ENCODE peak calls at places on chromosomes 12 and 14, in five cellular contexts. Z is cardiac muscle cell; R is effector memory CD4-positive, alpha-beta T cell; O is small intestine; I is Panc1. S is an unnamed sample. For H3K9me3, the result is how much of the 10 kb centered on the place peaks cover.

GRCh38 chr14:100591453-100592371 is 4.5 kb upstream of the BEGAIN start:
- DNase-seq in O (no peak), Z (no peak), I (no peak), R (no peak), S (no peak)

GRCh38 chr14:88420187-88420586 is 34.7 kb downstream of the SPATA7 start:
- DNase-seq in I (no peak), Z (no peak), O (no peak), R (no peak), S (no peak)

GRCh38 chr14:78455896-78456435 is 285.8 kb downstream of the NRXN3 start:
- DNase-seq in Z (no peak), O (no peak), I (no peak), R (no peak), S (no peak)

GRCh38 chr12:105278043-105278697 is 42.2 kb upstream of the APPL2 start:
- DNase-seq in Z (no peak), O (peak), R (no peak), I (no peak), S (no peak)

GRCh38 chr14:104870368-104871144 is 5.5 kb downstream of the CEP170B start:
- DNase-seq in O (no peak), I (no peak), R (no peak), Z (peak), S (peak)

GRCh38 chr12:12384601-12385321 is 27.9 kb downstream of the BORCS5 start:
- DNase-seq in Z (peak), O (peak), R (peak), I (no peak), S (no peak)

GRCh38 chr12:122123761-122124145 is 45.2 kb downstream of the MLXIP start:
- DNase-seq in I (no peak), O (no peak), R (no peak), Z (no peak), S (no peak)

GRCh38 chr12:26198742-26199141 is 3.4 kb downstream of the SSPN start:
- DNase-seq in O (no peak), Z (no peak), R (no peak), I (no peak), S (no peak)

GRCh38 chr14:99231850-99232401 is 40.1 kb downstream of the BCL11B start:
- DNase-seq in Z (peak), R (no peak), I (no peak), O (no peak), S (no peak)

GRCh38 chr14:58354817-58355216 is 40.9 kb upstream of the TOMM20L start:
- DNase-seq in R (no peak), O (no peak), Z (no peak), I (no peak), S (no peak)

GRCh38 chr12:52058631-52059324 is 7.5 kb downstream of the NR4A1 start:
- DNase-seq in Z (no peak), R (no peak), I (no peak), O (no peak), S (no peak)

GRCh38 chr12:26116829-26117228 is 8.0 kb downstream of the BHLHE41 start:
- DNase-seq in O (no peak), I (no peak), Z (no peak), R (no peak), S (no peak)

GRCh38 chr12:124543591-124544310 is 23.7 kb downstream of the NCOR2 start:
- DNase-seq in R (no peak), I (no peak), O (no peak), Z (no peak), S (no peak)

GRCh38 chr12:122435186-122435585 is 12.7 kb upstream of the CLIP1 start:
- DNase-seq in O (no peak), I (no peak), R (no peak), Z (no peak), S (no peak)

GRCh38 chr12:52244615-52244994 is 11.6 kb downstream of the KRT7 start:
- DNase-seq in O (no peak), Z (no peak), I (no peak), R (no peak), S (no peak)

GRCh38 chr12:25995906-25996305 is 37.4 kb downstream of the RASSF8 start:
- DNase-seq in I (no peak), O (no peak), R (no peak), Z (no peak), S (no peak)

GRCh38 chr12:116186482-116187157 is 90.9 kb downstream of the MED13L start:
- DNase-seq in Z (no peak), O (peak), I (no peak), R (no peak), S (no peak)

GRCh38 chr12:128729628-128730121 is 94.1 kb downstream of the SLC15A4 start:
- DNase-seq in R (no peak), Z (no peak), O (peak), I (no peak), S (no peak)

GRCh38 chr14:96267336-96267735 is 11.3 kb downstream of the BDKRB1 start:
- DNase-seq in I (no peak), O (no peak), R (no peak), Z (peak), S (no peak)

GRCh38 chr12:98578821-98579220 is 14.7 kb upstream of the SLC25A3 start:
- DNase-seq in I (no peak), R (no peak), O (peak), Z (no peak), S (no peak)

GRCh38 chr14:104819361-104819771 is 18.5 kb downstream of the ZBTB42 start:
- DNase-seq in Z (no peak), O (no peak), I (no peak), R (no peak), S (no peak)

GRCh38 chr12:21502164-21502496 is 541 bp downstream of the GOLT1B start:
- DNase-seq in I (no peak), O (peak), R (no peak), Z (peak), S (peak)

GRCh38 chr12:26845057-26845666 is 12.2 kb upstream of the ITPR2 start:
- DNase-seq in I (peak), Z (peak), O (peak), R (no peak), S (no peak)

GRCh38 chr14:75484711-75485429 is 37.4 kb upstream of the BATF start:
- DNase-seq in O (no peak), Z (no peak), R (no peak), I (no peak), S (no peak)

GRCh38 chr12:90323217-90323616 is 614.6 kb upstream of the ATP2B1 start:
- DNase-seq in Z (no peak), I (no peak), R (no peak), O (no peak), S (no peak)

GRCh38 chr14:55545779-55546178 is 34.2 kb upstream of the KTN1 start:
- DNase-seq in Z (no peak), R (no peak), I (no peak), O (no peak), S (no peak)

GRCh38 chr12:76303989-76304460 is 44.2 kb downstream of the BBS10 start:
- DNase-seq in O (no peak), I (no peak), Z (no peak), R (no peak), S (no peak)

GRCh38 chr12:94033112-94033511 is 115.3 kb upstream of the PLXNC1 start:
- DNase-seq in O (no peak), R (no peak), Z (no peak), I (no peak), S (no peak)

GRCh38 chr12:109897029-109897428 is 3.0 kb upstream of the TCHP start:
- DNase-seq in O (no peak), R (no peak), I (no peak), Z (no peak), S (no peak)

GRCh38 chr12:63400746-63401145 is 249.7 kb upstream of the AVPR1A start:
- DNase-seq in O (peak), Z (no peak), R (no peak), I (no peak), S (no peak)

GRCh38 chr14:101587403-101587998 is 26.2 kb downstream of the DIO3 start:
- DNase-seq in O (no peak), I (no peak), R (no peak), Z (no peak), S (no peak)

GRCh38 chr12:98758331-98758730 is 113.2 kb downstream of the APAF1 start:
- DNase-seq in Z (no peak), R (no peak), I (no peak), O (no peak), S (no peak)

GRCh38 chr14:80901260-80901659 is 40.3 kb downstream of the CEP128 start:
- DNase-seq in Z (no peak), I (no peak), O (no peak), R (no peak), S (no peak)

GRCh38 chr12:22318122-22318737 is 16.3 kb downstream of the ST8SIA1 start:
- DNase-seq in Z (no peak), O (no peak), I (no peak), R (no peak), S (no peak)

GRCh38 chr12:34604631-34605509 is 582.6 kb downstream of the ALG10 start:
- DNase-seq in R (no peak), O (no peak), I (no peak), Z (no peak), S (no peak)

GRCh38 chr12:34605955-34606748 is 583.9 kb downstream of the ALG10 start:
- DNase-seq in O (no peak), I (no peak), R (no peak), Z (no peak), S (no peak)

GRCh38 chr12:34605510-34605887 is 583.2 kb downstream of the ALG10 start:
- DNase-seq in O (no peak), Z (no peak), R (no peak), I (no peak), S (peak)

GRCh38 chr12:34607520-34608195 is 585.4 kb downstream of the ALG10 start:
- DNase-seq in R (no peak), O (no peak), I (no peak), Z (no peak), S (peak)

DNA sequence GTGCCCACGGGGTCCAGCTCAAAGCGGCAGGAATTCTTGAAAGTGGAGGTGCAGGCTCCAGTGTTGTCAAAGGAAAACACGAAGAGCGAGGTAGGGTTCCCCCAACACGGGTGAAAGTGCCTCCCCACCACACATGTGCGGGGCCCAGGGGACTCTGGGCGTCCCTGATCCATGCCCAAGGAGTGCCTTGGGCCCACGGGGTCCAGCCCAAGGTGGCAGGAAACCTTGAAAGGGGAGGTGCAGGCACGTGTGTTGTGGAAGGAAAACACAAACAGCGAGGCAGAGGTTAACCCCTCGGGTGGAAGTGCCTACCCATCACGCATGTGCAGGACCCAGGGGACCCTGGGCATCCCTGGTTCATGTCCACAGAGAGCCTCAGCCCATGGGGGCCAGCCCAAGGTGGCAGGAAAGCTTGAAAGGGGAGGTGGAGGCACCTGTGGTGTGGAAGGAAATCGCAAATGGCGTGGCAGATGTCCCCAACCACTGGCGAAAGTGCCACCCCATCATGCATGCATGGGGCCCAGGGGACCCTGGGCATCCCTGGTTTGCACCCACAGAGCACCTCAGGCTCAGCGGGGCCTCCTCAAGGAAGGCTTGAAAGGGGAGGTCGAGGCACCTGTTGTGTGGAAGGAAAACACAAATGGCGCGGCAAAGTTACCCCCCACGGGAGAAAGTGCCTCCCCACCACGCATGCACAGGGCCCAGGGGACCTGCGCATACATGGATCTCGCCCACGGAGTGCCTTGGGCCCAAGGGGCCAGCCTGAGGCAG is 584.6 kb downstream of the ALG10 start:
- DNase-seq in I (no peak), O (no peak), R (no peak), Z (no peak), S (no peak)
- H3K9me3 ChIP-seq in I (under half), O (under half), R (under half), Z (under half), S (under half)

GRCh38 chr12:1906579-1906978 is 11.9 kb downstream of the CACNA2D4 start:
- DNase-seq in I (no peak), Z (no peak), R (no peak), O (no peak), S (no peak)
- H3K9me3 ChIP-seq in I (under half), Z (under half), R (under half), O (under half), S (under half)

DNA sequence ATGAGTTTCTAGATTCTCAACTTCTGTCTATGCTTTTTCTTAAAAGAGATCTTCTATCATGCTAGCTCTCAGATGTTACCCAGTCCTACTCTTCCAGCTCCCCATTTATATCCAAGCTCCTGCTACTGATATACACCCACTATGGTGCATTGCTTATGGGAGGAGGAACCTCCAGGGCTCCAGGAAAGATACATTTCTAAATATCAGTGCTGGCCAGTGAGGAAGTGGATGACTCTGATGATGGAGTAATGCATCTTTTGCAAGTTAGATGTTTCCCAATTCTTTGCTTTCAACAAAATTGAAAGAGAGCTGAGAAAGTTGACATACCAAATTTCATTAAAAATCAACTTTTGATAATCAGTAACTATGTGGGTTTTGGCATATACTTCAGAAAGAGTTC is 105.7 kb upstream of the RESF1 start:
- DNase-seq in I (no peak), R (no peak), Z (no peak), O (no peak), S (no peak)
- H3K9me3 ChIP-seq in I (under half), R (under half), Z (under half), O (under half), S (under half)

GRCh38 chr12:54465857-54466499 is 7.4 kb downstream of the GTSF1 start:
- DNase-seq in O (no peak), Z (no peak), I (no peak), R (no peak), S (no peak)
- H3K9me3 ChIP-seq in O (under half), Z (under half), I (under half), R (under half), S (under half)

DNA sequence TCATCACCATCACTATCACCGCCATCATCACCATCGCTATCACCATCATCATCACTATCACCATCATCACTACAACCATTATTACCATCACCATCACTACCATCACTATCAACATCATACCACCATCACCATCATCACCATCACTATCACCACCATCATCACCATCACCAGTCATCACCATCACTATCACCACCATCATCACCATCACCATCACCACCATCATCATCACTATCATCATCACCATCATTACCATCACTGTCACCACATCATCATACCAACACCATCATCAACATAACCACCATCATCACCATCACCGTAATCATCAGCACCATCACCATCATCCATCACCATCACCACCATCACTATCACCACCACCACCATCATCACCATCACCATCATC is 213.8 kb downstream of the ALG10 start:
- DNase-seq in O (no peak), R (no peak), Z (no peak), I (no peak), S (no peak)
- H3K9me3 ChIP-seq in O (under half), R (under half), Z (under half), I (under half), S (under half)

GRCh38 chr14:70489579-70490175 is 37.7 kb downstream of the ADAM21 start:
- DNase-seq in R (no peak), O (no peak), I (no peak), Z (no peak), S (no peak)
- H3K9me3 ChIP-seq in R (under half), O (under half), I (under half), Z (under half), S (under half)

GRCh38 chr12:34349673-34349961 is 327.3 kb downstream of the ALG10 start:
- DNase-seq in O (no peak), R (no peak), I (no peak), Z (no peak), S (no peak)

GRCh38 chr12:34348064-34348463 is 325.8 kb downstream of the ALG10 start:
- DNase-seq in I (no peak), R (no peak), O (no peak), Z (no peak), S (no peak)

GRCh38 chr12:34352098-34352497 is 329.8 kb downstream of the ALG10 start:
- DNase-seq in O (no peak), Z (no peak), I (no peak), R (no peak), S (no peak)

GRCh38 chr12:34348836-34349672 is 326.8 kb downstream of the ALG10 start:
- DNase-seq in R (no peak), O (no peak), Z (no peak), I (no peak), S (no peak)

GRCh38 chr12:34350092-34351041 is 328.1 kb downstream of the ALG10 start:
- DNase-seq in R (no peak), Z (no peak), O (no peak), I (no peak), S (no peak)
- H3K9me3 ChIP-seq in R (under half), Z (under half), O (under half), I (under half), S (under half)

GRCh38 chr14:89667983-89668382 is 250.9 kb upstream of the FOXN3 start:
- DNase-seq in Z (peak), I (no peak), R (no peak), O (no peak), S (no peak)
- H3K9me3 ChIP-seq in Z (under half), I (under half), R (under half), O (under half), S (under half)

DNA sequence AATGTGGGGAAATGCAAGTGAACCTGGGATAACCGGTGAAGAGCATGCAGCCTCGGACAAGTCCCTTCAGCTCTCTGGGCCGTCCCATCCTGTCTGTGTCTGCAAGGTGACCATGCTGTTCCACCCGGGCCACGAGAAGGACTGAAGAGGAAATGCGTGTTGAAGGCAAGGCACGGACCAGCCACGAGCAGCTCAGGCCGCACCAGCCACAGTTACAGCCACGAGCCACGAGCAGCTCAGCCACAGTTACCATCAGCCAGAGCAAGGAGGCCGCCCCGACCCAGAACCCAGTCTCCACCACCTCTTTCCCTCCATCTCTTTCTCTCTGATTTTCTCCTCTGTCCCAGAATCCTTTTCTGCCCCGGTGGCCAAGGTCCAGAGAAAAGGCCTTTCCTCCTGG is 18.8 kb upstream of the GALNT9 start:
- DNase-seq in I (no peak), Z (no peak), R (no peak), O (no peak), S (no peak)
- H3K9me3 ChIP-seq in I (under half), Z (under half), R (under half), O (under half), S (under half)

GRCh38 chr12:34303091-34303870 is 281.0 kb downstream of the ALG10 start:
- DNase-seq in I (no peak), R (no peak), O (no peak), Z (no peak), S (no peak)

GRCh38 chr12:34306133-34306830 is 284.0 kb downstream of the ALG10 start:
- DNase-seq in I (no peak), O (no peak), R (no peak), Z (no peak), S (no peak)

GRCh38 chr12:34304546-34304945 is 282.2 kb downstream of the ALG10 start:
- DNase-seq in R (no peak), O (no peak), I (no peak), Z (no peak), S (no peak)

GRCh38 chr12:34304001-34304400 is 281.7 kb downstream of the ALG10 start:
- DNase-seq in Z (no peak), O (no peak), I (no peak), R (no peak), S (no peak)

DNA sequence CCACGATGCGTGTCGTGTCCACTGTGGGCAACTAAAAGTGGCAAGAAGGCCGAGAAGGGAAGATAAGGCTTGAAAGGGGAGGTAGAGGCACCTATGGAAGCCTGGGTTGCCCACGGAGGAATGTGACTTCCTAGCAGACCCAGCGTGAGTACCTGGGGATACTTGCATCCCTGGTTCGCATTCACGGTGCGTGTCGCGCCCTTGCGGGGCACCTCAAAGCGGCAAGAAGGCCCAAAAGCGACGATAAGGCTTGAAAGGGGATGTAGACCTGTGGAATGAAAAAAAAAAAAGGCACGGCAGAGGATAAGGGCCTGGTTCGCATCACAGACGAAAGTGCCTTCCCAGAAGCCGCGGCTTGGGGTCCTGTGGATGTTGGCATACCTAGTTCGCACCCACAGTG is 282.9 kb downstream of the ALG10 start:
- DNase-seq in O (no peak), Z (no peak), I (no peak), R (no peak), S (no peak)
- H3K9me3 ChIP-seq in O (under half), Z (under half), I (under half), R (under half), S (under half)